ENCODE peak calls at places on chromosomes 3 and 15, in five cellular contexts. Q is SK-N-SH, C is GM23338, V is H1, U is HCT116. R is an unnamed sample. For H3K36me3, the result is how much of the 10 kb centered on the place peaks cover.

GRCh38 chr15:51094606-51095569 is at the start of gene TNFAIP8L3:
- DNase-seq in Q (peak), C (peak), V (peak), U (no peak), R (peak)

GRCh38 chr3:81245505-81245904 is 515.9 kb downstream of the GBE1 start:
- DNase-seq in Q (no peak), C (no peak), V (no peak), U (no peak), R (no peak)

GRCh38 chr3:12303532-12303931 is 14.7 kb downstream of the PPARG start:
- DNase-seq in Q (no peak), C (no peak), V (no peak), U (no peak), R (no peak)

GRCh38 chr3:33790091-33790490 is 8.3 kb upstream of the PDCD6IP start:
- DNase-seq in Q (no peak), C (no peak), V (no peak), U (no peak), R (no peak)

GRCh38 chr3:124845406-124845805 is 41.8 kb downstream of the ITGB5 start:
- DNase-seq in Q (no peak), C (no peak), V (no peak), U (no peak), R (peak)

GRCh38 chr15:83275412-83275811 is 9.1 kb downstream of the BNC1 start:
- DNase-seq in Q (no peak), C (no peak), V (no peak), U (no peak), R (no peak)

GRCh38 chr3:11482024-11482423 is 161.7 kb downstream of the VGLL4 start:
- DNase-seq in Q (no peak), C (no peak), V (no peak), U (no peak), R (no peak)

GRCh38 chr3:54176106-54176505 is 53.8 kb downstream of the CACNA2D3 start:
- DNase-seq in Q (no peak), C (no peak), V (no peak), U (no peak), R (no peak)

GRCh38 chr3:70816346-70816745 is 503.9 kb upstream of the MDFIC2 start:
- DNase-seq in Q (no peak), C (no peak), V (no peak), U (no peak), R (no peak)

GRCh38 chr15:73691398-73691797 is 7.2 kb downstream of the CD276 start:
- DNase-seq in Q (no peak), C (peak), V (no peak), U (no peak), R (no peak)

GRCh38 chr3:15660055-15660940 is 58.8 kb downstream of the BTD start:
- DNase-seq in Q (no peak), C (no peak), V (no peak), U (no peak), R (no peak)

GRCh38 chr3:147945968-147946519 is 536.9 kb downstream of the ZIC1 start:
- DNase-seq in Q (peak), C (peak), V (no peak), U (peak), R (peak)

GRCh38 chr3:160296591-160296990 is 71.4 kb downstream of the C3orf80 start:
- DNase-seq in Q (no peak), C (no peak), V (no peak), U (no peak), R (no peak)

GRCh38 chr15:92116320-92116719 is 262.8 kb downstream of the SLCO3A1 start:
- DNase-seq in Q (no peak), C (no peak), V (no peak), U (no peak), R (no peak)

GRCh38 chr3:159266779-159267178 is 464.9 kb downstream of the MFSD1 start:
- DNase-seq in Q (peak), C (peak), V (peak), U (peak), R (no peak)

GRCh38 chr3:105255351-105255750 is 111.4 kb upstream of the ALCAM start:
- DNase-seq in Q (no peak), C (no peak), V (no peak), U (no peak), R (no peak)

GRCh38 chr3:195240171-195240701 is 30.7 kb downstream of the XXYLT1 start:
- DNase-seq in Q (no peak), C (no peak), V (peak), U (no peak), R (peak)

GRCh38 chr15:74540135-74540760 is 772 bp upstream of the ARID3B start:
- DNase-seq in Q (peak), C (peak), V (no peak), U (no peak), R (no peak)

GRCh38 chr3:156811092-156811862 is 14.9 kb upstream of the LEKR1 start:
- DNase-seq in Q (no peak), C (no peak), V (no peak), U (no peak), R (no peak)

GRCh38 chr3:171874251-171874679 is 31.1 kb downstream of the TMEM212 start:
- DNase-seq in Q (no peak), C (peak), V (no peak), U (no peak), R (peak)

GRCh38 chr15:73244333-73244732 is 124.4 kb downstream of the HCN4 start:
- DNase-seq in Q (peak), C (peak), V (peak), U (peak), R (no peak)

GRCh38 chr3:147744967-147745366 is 335.8 kb downstream of the ZIC1 start:
- DNase-seq in Q (no peak), C (no peak), V (no peak), U (no peak), R (no peak)

GRCh38 chr15:67177750-67178149 is 76.7 kb downstream of the AAGAB start:
- DNase-seq in Q (no peak), C (no peak), V (no peak), U (no peak), R (no peak)

GRCh38 chr15:61724276-61724939 is 335.8 kb downstream of the VPS13C start:
- DNase-seq in Q (no peak), C (no peak), V (no peak), U (no peak), R (peak)

GRCh38 chr3:44969779-44970178 is 6.2 kb downstream of the ZDHHC3 start:
- DNase-seq in Q (no peak), C (no peak), V (no peak), U (no peak), R (no peak)

GRCh38 chr15:76108021-76108723 is 48.4 kb downstream of the TMEM266 start:
- DNase-seq in Q (no peak), C (peak), V (no peak), U (no peak), R (no peak)

GRCh38 chr3:64732570-64732969 is 44.8 kb upstream of the ADAMTS9 start:
- DNase-seq in Q (no peak), C (no peak), V (no peak), U (no peak), R (no peak)

GRCh38 chr3:25291524-25291923 is 136.5 kb upstream of the RARB start:
- DNase-seq in Q (no peak), C (peak), V (no peak), U (no peak), R (no peak)

GRCh38 chr3:123055352-123055751 is 11.5 kb upstream of the PDIA5 start:
- DNase-seq in Q (no peak), C (no peak), V (no peak), U (no peak), R (no peak)

GRCh38 chr3:197022405-197023231 is 7.0 kb downstream of the MELTF start:
- DNase-seq in Q (peak), C (no peak), V (no peak), U (no peak), R (peak)

GRCh38 chr3:170907519-170908234 is 760 bp downstream of the EIF5A2 start:
- DNase-seq in Q (no peak), C (no peak), V (peak), U (no peak), R (no peak)

GRCh38 chr15:88983861-88984429 is 70.8 kb upstream of the MFGE8 start:
- DNase-seq in Q (no peak), C (peak), V (no peak), U (no peak), R (no peak)

DNA sequence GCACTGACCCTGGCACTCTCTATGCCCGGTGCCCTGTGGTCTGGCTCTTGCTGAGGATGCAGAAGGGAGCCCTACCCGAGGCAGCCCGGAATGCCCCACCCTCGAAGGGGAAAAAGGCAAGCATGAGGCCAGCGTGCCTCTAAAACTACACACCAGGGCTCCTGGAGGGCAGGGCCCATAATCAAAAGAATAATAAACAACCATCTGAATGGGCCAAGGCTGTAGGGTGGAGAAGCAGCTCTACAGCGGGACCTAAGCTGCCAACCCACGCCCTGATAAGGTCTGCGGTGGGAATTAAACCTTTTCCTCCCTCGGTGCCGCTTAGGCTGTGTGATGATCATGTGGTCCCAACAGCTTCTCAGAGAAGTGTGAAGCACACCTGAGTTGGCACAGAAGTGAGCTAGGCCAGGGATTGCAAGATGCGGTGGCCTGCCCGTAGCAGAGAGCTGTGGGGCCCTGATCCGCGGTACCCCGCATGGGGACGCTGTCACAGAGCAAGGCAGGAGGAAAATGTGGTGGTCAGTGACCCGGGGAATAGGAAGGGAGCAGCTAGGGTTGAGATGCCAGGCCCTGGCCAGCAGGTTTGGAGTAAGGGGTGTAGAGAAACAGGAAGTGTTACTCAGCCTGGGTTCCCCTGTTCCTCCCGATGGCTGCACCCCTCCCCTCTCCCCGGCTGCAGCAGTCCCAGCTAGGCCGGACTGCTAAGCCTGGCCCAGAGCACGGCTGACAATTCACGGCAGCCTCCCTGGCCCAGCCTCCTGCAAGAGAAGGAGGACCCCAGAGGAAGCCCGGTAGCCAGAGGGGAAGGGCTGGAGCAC is 1.1 kb upstream of the C15orf62 start:
- DNase-seq in Q (peak), C (no peak), V (no peak), U (no peak), R (no peak)
- TF ChIP-seq POLR2AphosphoS5 in Q (no peak), C (no peak), V (no peak), U (no peak), R (no peak)

GRCh38 chr15:25053000-25053815 is 98.4 kb downstream of the SNRPN start:
- DNase-seq in Q (no peak), C (no peak), V (peak), U (no peak), R (peak)

GRCh38 chr15:25051399-25052154 is 96.8 kb downstream of the SNRPN start:
- DNase-seq in Q (no peak), C (no peak), V (no peak), U (no peak), R (no peak)

GRCh38 chr15:25054943-25055342 is 100.2 kb downstream of the SNRPN start:
- DNase-seq in Q (no peak), C (no peak), V (no peak), U (no peak), R (peak)

GRCh38 chr15:25054329-25054728 is 99.5 kb downstream of the SNRPN start:
- DNase-seq in Q (no peak), C (no peak), V (no peak), U (no peak), R (peak)

DNA sequence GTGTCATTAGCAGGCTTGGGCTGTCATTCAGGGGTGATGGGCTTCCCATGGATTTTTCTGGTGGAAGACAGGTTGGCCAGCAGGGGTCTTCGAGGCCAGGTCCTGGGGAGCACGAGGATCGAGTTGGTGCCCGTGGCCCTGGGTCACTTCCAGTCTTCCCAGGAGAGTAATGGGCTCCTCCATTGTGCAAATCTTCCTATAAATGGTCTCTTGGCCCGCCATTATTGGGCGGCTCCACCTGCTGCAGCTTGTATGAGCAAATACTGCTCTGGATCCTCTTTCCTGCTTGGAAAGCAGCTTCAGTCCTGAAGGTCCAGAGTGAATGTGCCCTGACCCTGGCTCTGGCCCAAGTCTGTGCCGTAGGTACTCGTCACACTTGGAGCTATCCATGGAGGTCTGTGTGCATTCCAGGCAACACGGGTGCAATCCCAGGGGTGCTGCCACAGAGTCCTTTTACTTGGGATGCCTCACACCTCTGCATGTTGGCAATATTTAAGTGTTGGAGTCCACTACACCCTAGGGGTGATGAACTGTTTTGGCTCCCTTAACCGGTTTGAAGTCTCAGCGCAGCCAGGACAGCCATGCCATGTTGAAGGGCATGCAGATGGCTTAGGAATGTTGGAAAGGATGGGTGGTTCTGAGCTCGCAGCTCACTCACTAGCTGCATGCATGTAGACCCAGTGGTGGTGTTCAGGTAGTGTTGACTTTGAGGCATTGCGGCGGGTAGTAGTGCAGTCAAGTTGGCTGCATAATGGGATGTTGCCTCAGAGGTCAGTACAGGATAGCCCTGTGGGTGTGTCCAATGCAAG is 97.6 kb downstream of the SNRPN start:
- DNase-seq in Q (no peak), C (no peak), V (peak), U (no peak), R (peak)
- H3K36me3 ChIP-seq in Q (under half), C (half or more), V (half or more), U (under half), R (half or more)

DNA sequence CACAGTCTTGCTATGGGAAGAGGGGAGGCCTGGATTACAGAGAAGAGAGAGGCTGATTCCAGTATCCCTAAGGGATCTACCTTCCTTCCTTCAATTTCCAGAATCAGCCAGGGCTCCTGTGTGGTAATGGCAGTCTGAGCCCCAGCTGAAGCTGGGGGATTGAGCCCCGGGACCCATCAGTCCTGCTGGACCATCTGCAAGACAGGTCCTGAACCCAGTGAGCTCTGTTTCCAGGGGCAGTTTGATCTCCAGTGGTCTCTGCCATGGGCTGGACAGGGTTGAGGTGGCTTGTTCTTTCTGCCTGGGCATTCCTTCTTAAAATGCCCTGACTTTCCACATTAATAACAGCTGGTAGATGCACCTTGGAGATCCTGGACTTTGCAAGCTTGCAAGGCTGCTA is 685.2 kb downstream of the TBL1XR1 start:
- DNase-seq in Q (no peak), C (no peak), V (no peak), U (no peak), R (no peak)
- H3K4me3 ChIP-seq in Q (no peak), C (no peak), V (no peak), U (no peak), R (no peak)

DNA sequence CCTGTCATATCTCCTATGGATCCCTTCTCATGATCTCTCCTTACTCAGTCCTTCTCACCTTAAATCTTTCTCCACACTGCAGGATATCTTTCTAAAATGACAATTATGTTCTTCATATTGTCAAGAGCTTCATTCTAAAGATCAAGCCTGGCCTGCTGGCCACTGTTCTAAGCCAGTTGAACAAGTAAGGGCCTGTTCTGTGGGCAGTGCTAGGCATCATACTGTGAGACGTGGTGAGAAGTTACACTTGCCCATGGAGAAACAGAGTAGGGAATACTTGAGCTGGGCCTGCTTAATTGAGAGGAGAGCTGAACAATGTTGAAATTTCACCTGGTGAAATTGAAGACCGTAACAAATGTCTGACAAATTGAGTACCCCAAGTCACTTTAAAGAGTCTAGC is 184.1 kb upstream of the RASGRP1 start:
- DNase-seq in Q (no peak), C (no peak), V (no peak), U (no peak), R (no peak)
- TF ChIP-seq POLR2AphosphoS5 in Q (no peak), C (no peak), V (no peak), U (no peak), R (no peak)

GRCh38 chr3:186552408-186553031 is 8.3 kb upstream of the CRYGS start:
- DNase-seq in Q (no peak), C (no peak), V (no peak), U (no peak), R (no peak)

GRCh38 chr3:186549497-186549896 is 5.3 kb upstream of the CRYGS start:
- DNase-seq in Q (no peak), C (no peak), V (no peak), U (no peak), R (no peak)

DNA sequence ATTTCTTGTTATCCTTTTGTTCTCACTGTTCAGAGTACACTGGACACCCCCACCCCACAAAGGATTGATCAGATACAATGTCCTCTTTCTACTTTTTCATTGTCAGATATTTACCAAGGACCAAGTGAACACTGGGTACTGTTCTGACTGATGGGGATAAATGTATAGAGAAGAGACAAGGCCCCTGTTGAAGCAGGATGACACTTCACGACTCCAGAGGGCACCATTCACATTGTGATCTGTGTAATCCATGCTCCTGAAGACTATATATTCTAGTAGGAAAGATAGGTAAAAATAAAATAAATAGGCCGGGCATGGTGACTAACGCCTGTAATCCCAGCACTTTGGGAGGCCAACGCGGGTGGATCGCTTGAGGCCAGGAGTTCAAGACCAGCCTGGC is 7.2 kb upstream of the CRYGS start:
- DNase-seq in Q (no peak), C (no peak), V (no peak), U (no peak), R (no peak)
- H3K36me3 ChIP-seq in Q (under half), C (under half), V (under half), U (under half), R (half or more)

GRCh38 chr15:58951388-58952060 is 18.0 kb upstream of the SLTM start:
- DNase-seq in Q (no peak), C (no peak), V (no peak), U (peak), R (no peak)
- H3K4me3 ChIP-seq in Q (no peak), C (no peak), V (no peak), U (peak), R (no peak)

GRCh38 chr15:64842986-64843561 is 1.4 kb downstream of the PLEKHO2 start:
- DNase-seq in Q (peak), C (no peak), V (no peak), U (no peak), R (peak)
- TF ChIP-seq POLR2AphosphoS5 in Q (no peak), C (no peak), V (no peak), U (no peak), R (peak)

DNA sequence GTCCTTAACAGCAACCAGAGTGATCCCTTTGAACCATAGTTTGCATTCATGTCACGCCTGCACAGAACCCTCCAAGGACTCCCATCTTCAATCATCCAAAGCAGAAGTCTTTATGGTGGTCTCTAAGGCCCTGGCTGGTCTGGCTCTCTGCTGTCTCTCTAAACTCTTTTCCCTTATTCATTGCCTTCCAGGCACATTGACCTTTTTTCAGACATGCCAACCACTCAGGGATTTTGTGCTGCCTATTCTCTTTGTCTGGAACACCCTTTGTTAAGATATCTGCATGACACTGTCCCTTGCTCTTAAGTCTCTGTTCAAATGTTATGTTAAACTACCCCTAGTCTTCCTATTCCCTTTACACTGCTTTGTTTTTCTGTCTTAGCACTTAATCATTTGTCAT is 21.8 kb upstream of the ZBTB47 start:
- DNase-seq in Q (no peak), C (peak), V (no peak), U (no peak), R (no peak)
- H3K36me3 ChIP-seq in Q (half or more), C (under half), V (half or more), U (under half), R (half or more)

R was measured in upper lobe of left lung.